ENCODE peak calls at places on chromosomes 12 and 14, in seven cellular contexts. One of them, this sample, is unnamed. For H3K4me1, the result is how much of the 10 kb centered on the place peaks cover.

GRCh38 chr12:32727237-32727636 is 28.5 kb downstream of the YARS2 start:
- ATAC-seq in gastrocnemius medialis: no peak
- ATAC-seq in upper lobe of right lung: no peak
- ATAC-seq in foreskin keratinocyte: no peak
- ATAC-seq in CD8-positive, alpha-beta T cell: no peak
- ATAC-seq in IMR-90: no peak
- ATAC-seq in heart left ventricle: peak
- ATAC-seq in this sample: no peak

GRCh38 chr12:92000587-92000986 is 145.1 kb downstream of the BTG1 start:
- ATAC-seq in gastrocnemius medialis: no peak
- ATAC-seq in upper lobe of right lung: no peak
- ATAC-seq in foreskin keratinocyte: no peak
- ATAC-seq in CD8-positive, alpha-beta T cell: peak
- ATAC-seq in IMR-90: no peak
- ATAC-seq in heart left ventricle: no peak
- ATAC-seq in this sample: no peak

GRCh38 chr12:11779286-11779685 is 129.8 kb downstream of the ETV6 start:
- ATAC-seq in gastrocnemius medialis: peak
- ATAC-seq in upper lobe of right lung: no peak
- ATAC-seq in foreskin keratinocyte: no peak
- ATAC-seq in CD8-positive, alpha-beta T cell: no peak
- ATAC-seq in IMR-90: peak
- ATAC-seq in heart left ventricle: peak
- ATAC-seq in this sample: peak

GRCh38 chr12:4817813-4818212 is 91.9 kb upstream of the KCNA1 start:
- ATAC-seq in gastrocnemius medialis: no peak
- ATAC-seq in upper lobe of right lung: no peak
- ATAC-seq in foreskin keratinocyte: no peak
- ATAC-seq in CD8-positive, alpha-beta T cell: no peak
- ATAC-seq in IMR-90: no peak
- ATAC-seq in heart left ventricle: peak
- ATAC-seq in this sample: no peak

GRCh38 chr14:105646175-105646574 is 119.8 kb downstream of the TMEM121 start:
- ATAC-seq in gastrocnemius medialis: no peak
- ATAC-seq in upper lobe of right lung: peak
- ATAC-seq in foreskin keratinocyte: peak
- ATAC-seq in CD8-positive, alpha-beta T cell: no peak
- ATAC-seq in IMR-90: no peak
- ATAC-seq in heart left ventricle: peak
- ATAC-seq in this sample: no peak

GRCh38 chr14:68195126-68195525 is 375.5 kb downstream of the RAD51B start:
- ATAC-seq in gastrocnemius medialis: peak
- ATAC-seq in upper lobe of right lung: no peak
- ATAC-seq in foreskin keratinocyte: no peak
- ATAC-seq in CD8-positive, alpha-beta T cell: no peak
- ATAC-seq in IMR-90: no peak
- ATAC-seq in heart left ventricle: no peak
- ATAC-seq in this sample: no peak

GRCh38 chr14:89171628-89172027 is 245.4 kb downstream of the FOXN3 start:
- ATAC-seq in gastrocnemius medialis: no peak
- ATAC-seq in upper lobe of right lung: no peak
- ATAC-seq in foreskin keratinocyte: no peak
- ATAC-seq in CD8-positive, alpha-beta T cell: no peak
- ATAC-seq in IMR-90: no peak
- ATAC-seq in heart left ventricle: no peak
- ATAC-seq in this sample: no peak

GRCh38 chr12:3604750-3605638 is 114.0 kb downstream of the PRMT8 start:
- ATAC-seq in gastrocnemius medialis: no peak
- ATAC-seq in upper lobe of right lung: peak
- ATAC-seq in foreskin keratinocyte: peak
- ATAC-seq in CD8-positive, alpha-beta T cell: no peak
- ATAC-seq in IMR-90: no peak
- ATAC-seq in heart left ventricle: peak
- ATAC-seq in this sample: no peak

GRCh38 chr12:51751657-51752056 is 96.9 kb downstream of the FIGNL2 start:
- ATAC-seq in gastrocnemius medialis: peak
- ATAC-seq in upper lobe of right lung: peak
- ATAC-seq in foreskin keratinocyte: no peak
- ATAC-seq in CD8-positive, alpha-beta T cell: no peak
- ATAC-seq in IMR-90: no peak
- ATAC-seq in heart left ventricle: peak
- ATAC-seq in this sample: peak

GRCh38 chr12:12091977-12092663 is 21.4 kb downstream of the BCL2L14 start:
- ATAC-seq in gastrocnemius medialis: no peak
- ATAC-seq in upper lobe of right lung: peak
- ATAC-seq in foreskin keratinocyte: peak
- ATAC-seq in CD8-positive, alpha-beta T cell: no peak
- ATAC-seq in IMR-90: peak
- ATAC-seq in heart left ventricle: peak
- ATAC-seq in this sample: peak

GRCh38 chr12:6868211-6869048 is 1.1 kb downstream of the TPI1 start:
- ATAC-seq in gastrocnemius medialis: peak
- ATAC-seq in upper lobe of right lung: no peak
- ATAC-seq in foreskin keratinocyte: no peak
- ATAC-seq in CD8-positive, alpha-beta T cell: no peak
- ATAC-seq in IMR-90: peak
- ATAC-seq in heart left ventricle: no peak
- ATAC-seq in this sample: no peak

GRCh38 chr14:31543969-31544799 is 17.0 kb upstream of the NUBPL start:
- ATAC-seq in gastrocnemius medialis: no peak
- ATAC-seq in upper lobe of right lung: no peak
- ATAC-seq in foreskin keratinocyte: peak
- ATAC-seq in CD8-positive, alpha-beta T cell: peak
- ATAC-seq in IMR-90: peak
- ATAC-seq in heart left ventricle: no peak
- ATAC-seq in this sample: no peak

GRCh38 chr12:13046914-13047472 is 2.8 kb downstream of the FAM234B start:
- ATAC-seq in gastrocnemius medialis: no peak
- ATAC-seq in upper lobe of right lung: no peak
- ATAC-seq in foreskin keratinocyte: no peak
- ATAC-seq in CD8-positive, alpha-beta T cell: no peak
- ATAC-seq in IMR-90: no peak
- ATAC-seq in heart left ventricle: no peak
- ATAC-seq in this sample: no peak

GRCh38 chr12:95996034-95996658 is at the start of gene HAL:
- ATAC-seq in gastrocnemius medialis: peak
- ATAC-seq in upper lobe of right lung: peak
- ATAC-seq in foreskin keratinocyte: no peak
- ATAC-seq in CD8-positive, alpha-beta T cell: no peak
- ATAC-seq in IMR-90: no peak
- ATAC-seq in heart left ventricle: peak
- ATAC-seq in this sample: peak

GRCh38 chr12:110369992-110370391 is 33.5 kb downstream of the ANAPC7 start:
- ATAC-seq in gastrocnemius medialis: no peak
- ATAC-seq in upper lobe of right lung: no peak
- ATAC-seq in foreskin keratinocyte: no peak
- ATAC-seq in CD8-positive, alpha-beta T cell: no peak
- ATAC-seq in IMR-90: no peak
- ATAC-seq in heart left ventricle: no peak
- ATAC-seq in this sample: no peak

GRCh38 chr12:55194382-55194781 is 26.4 kb upstream of the OR10A7 start:
- ATAC-seq in gastrocnemius medialis: no peak
- ATAC-seq in upper lobe of right lung: no peak
- ATAC-seq in foreskin keratinocyte: no peak
- ATAC-seq in CD8-positive, alpha-beta T cell: no peak
- ATAC-seq in IMR-90: no peak
- ATAC-seq in heart left ventricle: no peak
- ATAC-seq in this sample: no peak

GRCh38 chr12:89346741-89347324 is 5.5 kb downstream of the DUSP6 start:
- ATAC-seq in gastrocnemius medialis: peak
- ATAC-seq in upper lobe of right lung: peak
- ATAC-seq in foreskin keratinocyte: no peak
- ATAC-seq in CD8-positive, alpha-beta T cell: no peak
- ATAC-seq in IMR-90: peak
- ATAC-seq in heart left ventricle: peak
- ATAC-seq in this sample: peak

GRCh38 chr12:89344862-89345202 is 7.5 kb downstream of the DUSP6 start:
- ATAC-seq in gastrocnemius medialis: no peak
- ATAC-seq in upper lobe of right lung: no peak
- ATAC-seq in foreskin keratinocyte: no peak
- ATAC-seq in CD8-positive, alpha-beta T cell: no peak
- ATAC-seq in IMR-90: no peak
- ATAC-seq in heart left ventricle: no peak
- ATAC-seq in this sample: no peak

GRCh38 chr12:89344043-89344861 is 8.0 kb downstream of the DUSP6 start:
- ATAC-seq in gastrocnemius medialis: no peak
- ATAC-seq in upper lobe of right lung: no peak
- ATAC-seq in foreskin keratinocyte: no peak
- ATAC-seq in CD8-positive, alpha-beta T cell: no peak
- ATAC-seq in IMR-90: no peak
- ATAC-seq in heart left ventricle: no peak
- ATAC-seq in this sample: no peak

GRCh38 chr12:89345830-89346740 is 6.2 kb downstream of the DUSP6 start:
- ATAC-seq in gastrocnemius medialis: peak
- ATAC-seq in upper lobe of right lung: peak
- ATAC-seq in foreskin keratinocyte: peak
- ATAC-seq in CD8-positive, alpha-beta T cell: peak
- ATAC-seq in IMR-90: peak
- ATAC-seq in heart left ventricle: peak
- ATAC-seq in this sample: peak

GRCh38 chr12:89345376-89345775 is 6.9 kb downstream of the DUSP6 start:
- ATAC-seq in gastrocnemius medialis: no peak
- ATAC-seq in upper lobe of right lung: no peak
- ATAC-seq in foreskin keratinocyte: no peak
- ATAC-seq in CD8-positive, alpha-beta T cell: no peak
- ATAC-seq in IMR-90: no peak
- ATAC-seq in heart left ventricle: no peak
- ATAC-seq in this sample: no peak
- TF ChIP-seq CTCF in gastrocnemius medialis: no peak
- TF ChIP-seq CTCF in upper lobe of right lung: no peak
- TF ChIP-seq CTCF in foreskin keratinocyte: no peak
- TF ChIP-seq CTCF in CD8-positive, alpha-beta T cell: no peak
- TF ChIP-seq CTCF in IMR-90: no peak
- TF ChIP-seq CTCF in heart left ventricle: no peak
- TF ChIP-seq CTCF in this sample: no peak

DNA sequence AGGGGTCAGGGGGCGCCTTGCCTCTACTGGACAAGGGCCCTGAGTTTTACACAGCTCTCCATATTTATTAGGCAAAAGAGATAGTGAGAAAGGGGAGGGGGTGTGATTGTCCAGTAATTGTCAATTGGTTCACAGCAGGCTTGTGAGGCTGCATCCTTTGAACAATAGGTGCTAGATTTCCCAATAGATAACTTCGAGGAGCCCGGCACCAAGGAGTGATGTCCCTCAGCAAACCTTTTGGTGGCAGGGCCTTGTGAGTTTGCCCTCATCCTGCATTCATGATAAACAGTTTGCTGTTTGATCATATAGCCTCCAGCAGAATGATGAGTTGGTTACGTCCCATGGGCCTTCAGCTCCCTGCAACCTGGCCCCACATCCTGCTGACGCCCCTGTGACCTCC is 2.7 kb upstream of the PRIMA1 start:
- ATAC-seq in gastrocnemius medialis: no peak
- ATAC-seq in upper lobe of right lung: no peak
- ATAC-seq in foreskin keratinocyte: no peak
- ATAC-seq in CD8-positive, alpha-beta T cell: no peak
- ATAC-seq in IMR-90: no peak
- ATAC-seq in heart left ventricle: no peak
- ATAC-seq in this sample: no peak
- H3K4me1 ChIP-seq in gastrocnemius medialis: under half
- H3K4me1 ChIP-seq in upper lobe of right lung: under half
- H3K4me1 ChIP-seq in foreskin keratinocyte: under half
- H3K4me1 ChIP-seq in CD8-positive, alpha-beta T cell: under half
- H3K4me1 ChIP-seq in IMR-90: under half
- H3K4me1 ChIP-seq in heart left ventricle: under half
- H3K4me1 ChIP-seq in this sample: under half

GRCh38 chr12:121465921-121466799 is 66.2 kb downstream of the RNF34 start:
- ATAC-seq in gastrocnemius medialis: peak
- ATAC-seq in upper lobe of right lung: peak
- ATAC-seq in foreskin keratinocyte: no peak
- ATAC-seq in CD8-positive, alpha-beta T cell: no peak
- ATAC-seq in IMR-90: peak
- ATAC-seq in heart left ventricle: no peak
- ATAC-seq in this sample: no peak
- TF ChIP-seq CTCF in gastrocnemius medialis: no peak
- TF ChIP-seq CTCF in upper lobe of right lung: no peak
- TF ChIP-seq CTCF in foreskin keratinocyte: no peak
- TF ChIP-seq CTCF in CD8-positive, alpha-beta T cell: no peak
- TF ChIP-seq CTCF in IMR-90: no peak
- TF ChIP-seq CTCF in heart left ventricle: no peak
- TF ChIP-seq CTCF in this sample: no peak

GRCh38 chr14:70917633-70918032 is 10.4 kb downstream of the PCNX1 start:
- ATAC-seq in gastrocnemius medialis: no peak
- ATAC-seq in upper lobe of right lung: no peak
- ATAC-seq in foreskin keratinocyte: no peak
- ATAC-seq in CD8-positive, alpha-beta T cell: peak
- ATAC-seq in IMR-90: no peak
- ATAC-seq in heart left ventricle: no peak
- ATAC-seq in this sample: no peak

GRCh38 chr14:70916776-70917175 is 9.5 kb downstream of the PCNX1 start:
- ATAC-seq in gastrocnemius medialis: no peak
- ATAC-seq in upper lobe of right lung: peak
- ATAC-seq in foreskin keratinocyte: no peak
- ATAC-seq in CD8-positive, alpha-beta T cell: no peak
- ATAC-seq in IMR-90: no peak
- ATAC-seq in heart left ventricle: no peak
- ATAC-seq in this sample: no peak

GRCh38 chr14:70919774-70920173 is 12.5 kb downstream of the PCNX1 start:
- ATAC-seq in gastrocnemius medialis: no peak
- ATAC-seq in upper lobe of right lung: no peak
- ATAC-seq in foreskin keratinocyte: peak
- ATAC-seq in CD8-positive, alpha-beta T cell: peak
- ATAC-seq in IMR-90: no peak
- ATAC-seq in heart left ventricle: peak
- ATAC-seq in this sample: no peak

GRCh38 chr14:70916300-70916699 is 9.0 kb downstream of the PCNX1 start:
- ATAC-seq in gastrocnemius medialis: no peak
- ATAC-seq in upper lobe of right lung: no peak
- ATAC-seq in foreskin keratinocyte: no peak
- ATAC-seq in CD8-positive, alpha-beta T cell: no peak
- ATAC-seq in IMR-90: no peak
- ATAC-seq in heart left ventricle: no peak
- ATAC-seq in this sample: no peak

GRCh38 chr14:70915415-70915814 is 8.2 kb downstream of the PCNX1 start:
- ATAC-seq in gastrocnemius medialis: no peak
- ATAC-seq in upper lobe of right lung: no peak
- ATAC-seq in foreskin keratinocyte: no peak
- ATAC-seq in CD8-positive, alpha-beta T cell: no peak
- ATAC-seq in IMR-90: no peak
- ATAC-seq in heart left ventricle: no peak
- ATAC-seq in this sample: no peak
- H3K4me1 ChIP-seq in gastrocnemius medialis: under half
- H3K4me1 ChIP-seq in upper lobe of right lung: under half
- H3K4me1 ChIP-seq in foreskin keratinocyte: under half
- H3K4me1 ChIP-seq in CD8-positive, alpha-beta T cell: half or more
- H3K4me1 ChIP-seq in IMR-90: under half
- H3K4me1 ChIP-seq in heart left ventricle: half or more
- H3K4me1 ChIP-seq in this sample: under half

GRCh38 chr12:131116437-131117117 is 162.9 kb downstream of the ADGRD1 start:
- ATAC-seq in gastrocnemius medialis: peak
- ATAC-seq in upper lobe of right lung: no peak
- ATAC-seq in foreskin keratinocyte: no peak
- ATAC-seq in CD8-positive, alpha-beta T cell: no peak
- ATAC-seq in IMR-90: peak
- ATAC-seq in heart left ventricle: peak
- ATAC-seq in this sample: peak
- TF ChIP-seq CTCF in gastrocnemius medialis: no peak
- TF ChIP-seq CTCF in upper lobe of right lung: peak
- TF ChIP-seq CTCF in foreskin keratinocyte: peak
- TF ChIP-seq CTCF in CD8-positive, alpha-beta T cell: no peak
- TF ChIP-seq CTCF in IMR-90: no peak
- TF ChIP-seq CTCF in heart left ventricle: peak
- TF ChIP-seq CTCF in this sample: no peak